ENCODE peak calls at places on chromosomes 5 and 9, in nine cellular contexts. One of them, this sample, is unnamed.

GRCh38 chr5:78293856-78294249 is 645 bp downstream of the AP3B1 start:
- DNase-seq in stimulated activated CD8-positive, alpha-beta memory T cell treated with anti-CD3 and anti-CD28 coated beads, Interleukin-2, amount 100 ng/mL, for 48 hours: no peak
- DNase-seq in M059J: peak; percentile 23
- DNase-seq in astrocyte of the hippocampus: no peak
- DNase-seq in aorta: no peak
- DNase-seq in ACHN: no peak
- DNase-seq in HFF-Myc: no peak
- DNase-seq in DMS153: no peak
- DNase-seq in GM10248: no peak
- DNase-seq in this sample: no peak

GRCh38 chr5:137888489-137888874 is 775 bp upstream of the PKD2L2 start:
- DNase-seq in stimulated activated CD8-positive, alpha-beta memory T cell treated with anti-CD3 and anti-CD28 coated beads, Interleukin-2, amount 100 ng/mL, for 48 hours: no peak
- DNase-seq in M059J: no peak
- DNase-seq in astrocyte of the hippocampus: no peak
- DNase-seq in aorta: no peak
- DNase-seq in ACHN: no peak
- DNase-seq in HFF-Myc: no peak
- DNase-seq in DMS153: no peak
- DNase-seq in GM10248: no peak
- DNase-seq in this sample: no peak

GRCh38 chr5:170254056-170254455 is 21.3 kb downstream of the C5orf58 start:
- DNase-seq in stimulated activated CD8-positive, alpha-beta memory T cell treated with anti-CD3 and anti-CD28 coated beads, Interleukin-2, amount 100 ng/mL, for 48 hours: no peak
- DNase-seq in M059J: peak; percentile 43
- DNase-seq in astrocyte of the hippocampus: no peak
- DNase-seq in aorta: no peak
- DNase-seq in ACHN: no peak
- DNase-seq in HFF-Myc: no peak
- DNase-seq in DMS153: no peak
- DNase-seq in GM10248: peak; percentile 60
- DNase-seq in this sample: no peak

GRCh38 chr5:170760126-170760525 is 23.4 kb upstream of the GABRP start:
- DNase-seq in stimulated activated CD8-positive, alpha-beta memory T cell treated with anti-CD3 and anti-CD28 coated beads, Interleukin-2, amount 100 ng/mL, for 48 hours: no peak
- DNase-seq in M059J: no peak
- DNase-seq in astrocyte of the hippocampus: no peak
- DNase-seq in aorta: no peak
- DNase-seq in ACHN: no peak
- DNase-seq in HFF-Myc: no peak
- DNase-seq in DMS153: no peak
- DNase-seq in GM10248: no peak
- DNase-seq in this sample: no peak

GRCh38 chr5:179797741-179798140 is 4.0 kb downstream of the LTC4S start:
- DNase-seq in stimulated activated CD8-positive, alpha-beta memory T cell treated with anti-CD3 and anti-CD28 coated beads, Interleukin-2, amount 100 ng/mL, for 48 hours: no peak
- DNase-seq in M059J: no peak
- DNase-seq in astrocyte of the hippocampus: no peak
- DNase-seq in aorta: no peak
- DNase-seq in ACHN: no peak
- DNase-seq in HFF-Myc: no peak
- DNase-seq in DMS153: no peak
- DNase-seq in GM10248: no peak
- DNase-seq in this sample: no peak

GRCh38 chr5:56607551-56607950 is 207.8 kb upstream of the MAP3K1 start:
- DNase-seq in stimulated activated CD8-positive, alpha-beta memory T cell treated with anti-CD3 and anti-CD28 coated beads, Interleukin-2, amount 100 ng/mL, for 48 hours: no peak
- DNase-seq in M059J: peak; percentile 67
- DNase-seq in astrocyte of the hippocampus: peak; percentile 89
- DNase-seq in aorta: no peak
- DNase-seq in ACHN: no peak
- DNase-seq in HFF-Myc: no peak
- DNase-seq in DMS153: no peak
- DNase-seq in GM10248: no peak
- DNase-seq in this sample: no peak

GRCh38 chr9:113934826-113935676 is 58.9 kb downstream of the ZNF618 start:
- DNase-seq in stimulated activated CD8-positive, alpha-beta memory T cell treated with anti-CD3 and anti-CD28 coated beads, Interleukin-2, amount 100 ng/mL, for 48 hours: no peak
- DNase-seq in M059J: no peak
- DNase-seq in astrocyte of the hippocampus: no peak
- DNase-seq in aorta: no peak
- DNase-seq in ACHN: no peak
- DNase-seq in HFF-Myc: no peak
- DNase-seq in DMS153: no peak
- DNase-seq in GM10248: no peak
- DNase-seq in this sample: no peak

GRCh38 chr5:181052526-181052927 is 12.5 kb downstream of the BTNL9 start:
- DNase-seq in stimulated activated CD8-positive, alpha-beta memory T cell treated with anti-CD3 and anti-CD28 coated beads, Interleukin-2, amount 100 ng/mL, for 48 hours: peak; percentile 15
- DNase-seq in M059J: no peak
- DNase-seq in astrocyte of the hippocampus: peak; percentile 16
- DNase-seq in aorta: no peak
- DNase-seq in ACHN: no peak
- DNase-seq in HFF-Myc: no peak
- DNase-seq in DMS153: no peak
- DNase-seq in GM10248: no peak
- DNase-seq in this sample: no peak

GRCh38 chr9:32551491-32552049 is 557 bp upstream of the SMIM27 start:
- DNase-seq in stimulated activated CD8-positive, alpha-beta memory T cell treated with anti-CD3 and anti-CD28 coated beads, Interleukin-2, amount 100 ng/mL, for 48 hours: peak; percentile 14
- DNase-seq in M059J: no peak
- DNase-seq in astrocyte of the hippocampus: no peak
- DNase-seq in aorta: peak; percentile 77
- DNase-seq in ACHN: peak; percentile 42
- DNase-seq in HFF-Myc: no peak
- DNase-seq in DMS153: no peak
- DNase-seq in GM10248: peak; percentile 29
- DNase-seq in this sample: no peak

GRCh38 chr9:78858266-78858665 is 561.3 kb downstream of the PSAT1 start:
- DNase-seq in stimulated activated CD8-positive, alpha-beta memory T cell treated with anti-CD3 and anti-CD28 coated beads, Interleukin-2, amount 100 ng/mL, for 48 hours: no peak
- DNase-seq in M059J: peak; percentile 90
- DNase-seq in astrocyte of the hippocampus: peak; percentile 52
- DNase-seq in aorta: no peak
- DNase-seq in ACHN: no peak
- DNase-seq in HFF-Myc: no peak
- DNase-seq in DMS153: no peak
- DNase-seq in GM10248: no peak
- DNase-seq in this sample: no peak

GRCh38 chr5:149298857-149299404 is 27.3 kb downstream of the AFAP1L1 start:
- DNase-seq in stimulated activated CD8-positive, alpha-beta memory T cell treated with anti-CD3 and anti-CD28 coated beads, Interleukin-2, amount 100 ng/mL, for 48 hours: no peak
- DNase-seq in M059J: no peak
- DNase-seq in astrocyte of the hippocampus: no peak
- DNase-seq in aorta: no peak
- DNase-seq in ACHN: no peak
- DNase-seq in HFF-Myc: no peak
- DNase-seq in DMS153: no peak
- DNase-seq in GM10248: no peak
- DNase-seq in this sample: no peak

GRCh38 chr5:112616812-112617547 is 120.7 kb upstream of the APC start:
- DNase-seq in stimulated activated CD8-positive, alpha-beta memory T cell treated with anti-CD3 and anti-CD28 coated beads, Interleukin-2, amount 100 ng/mL, for 48 hours: no peak
- DNase-seq in M059J: no peak
- DNase-seq in astrocyte of the hippocampus: no peak
- DNase-seq in aorta: no peak
- DNase-seq in ACHN: no peak
- DNase-seq in HFF-Myc: no peak
- DNase-seq in DMS153: no peak
- DNase-seq in GM10248: no peak
- DNase-seq in this sample: no peak

GRCh38 chr9:137478613-137479314 is 19.6 kb upstream of the NSMF start:
- DNase-seq in stimulated activated CD8-positive, alpha-beta memory T cell treated with anti-CD3 and anti-CD28 coated beads, Interleukin-2, amount 100 ng/mL, for 48 hours: no peak
- DNase-seq in M059J: no peak
- DNase-seq in astrocyte of the hippocampus: no peak
- DNase-seq in aorta: peak; percentile 76
- DNase-seq in ACHN: no peak
- DNase-seq in HFF-Myc: no peak
- DNase-seq in DMS153: peak; percentile 59
- DNase-seq in GM10248: no peak
- DNase-seq in this sample: no peak

GRCh38 chr9:87497604-87498045 is at the start of gene DAPK1:
- DNase-seq in stimulated activated CD8-positive, alpha-beta memory T cell treated with anti-CD3 and anti-CD28 coated beads, Interleukin-2, amount 100 ng/mL, for 48 hours: no peak
- DNase-seq in M059J: peak; percentile 66
- DNase-seq in astrocyte of the hippocampus: peak; percentile 85
- DNase-seq in aorta: peak; percentile 87
- DNase-seq in ACHN: peak; percentile 62
- DNase-seq in HFF-Myc: no peak
- DNase-seq in DMS153: no peak
- DNase-seq in GM10248: peak; percentile 84
- DNase-seq in this sample: peak; percentile 27

GRCh38 chr5:54009357-54009756 is 301.0 kb downstream of the ARL15 start:
- DNase-seq in stimulated activated CD8-positive, alpha-beta memory T cell treated with anti-CD3 and anti-CD28 coated beads, Interleukin-2, amount 100 ng/mL, for 48 hours: no peak
- DNase-seq in M059J: no peak
- DNase-seq in astrocyte of the hippocampus: no peak
- DNase-seq in aorta: no peak
- DNase-seq in ACHN: no peak
- DNase-seq in HFF-Myc: no peak
- DNase-seq in DMS153: no peak
- DNase-seq in GM10248: no peak
- DNase-seq in this sample: no peak

GRCh38 chr5:167030500-167031120 is 1260.8 kb upstream of the WWC1 start:
- DNase-seq in stimulated activated CD8-positive, alpha-beta memory T cell treated with anti-CD3 and anti-CD28 coated beads, Interleukin-2, amount 100 ng/mL, for 48 hours: no peak
- DNase-seq in M059J: peak; percentile 12
- DNase-seq in astrocyte of the hippocampus: no peak
- DNase-seq in aorta: no peak
- DNase-seq in ACHN: peak; percentile 24
- DNase-seq in HFF-Myc: no peak
- DNase-seq in DMS153: no peak
- DNase-seq in GM10248: peak; percentile 6
- DNase-seq in this sample: no peak

GRCh38 chr9:396397-396796 is 181.7 kb downstream of the DOCK8 start:
- DNase-seq in stimulated activated CD8-positive, alpha-beta memory T cell treated with anti-CD3 and anti-CD28 coated beads, Interleukin-2, amount 100 ng/mL, for 48 hours: no peak
- DNase-seq in M059J: no peak
- DNase-seq in astrocyte of the hippocampus: no peak
- DNase-seq in aorta: no peak
- DNase-seq in ACHN: no peak
- DNase-seq in HFF-Myc: no peak
- DNase-seq in DMS153: no peak
- DNase-seq in GM10248: no peak
- DNase-seq in this sample: no peak

GRCh38 chr5:10892135-10892910 is 131.3 kb upstream of the DAP start:
- DNase-seq in stimulated activated CD8-positive, alpha-beta memory T cell treated with anti-CD3 and anti-CD28 coated beads, Interleukin-2, amount 100 ng/mL, for 48 hours: no peak
- DNase-seq in M059J: peak; percentile 62
- DNase-seq in astrocyte of the hippocampus: no peak
- DNase-seq in aorta: no peak
- DNase-seq in ACHN: no peak
- DNase-seq in HFF-Myc: no peak
- DNase-seq in DMS153: no peak
- DNase-seq in GM10248: no peak
- DNase-seq in this sample: no peak

GRCh38 chr5:65478336-65478735 is 3.4 kb downstream of the ADAMTS6 start:
- DNase-seq in stimulated activated CD8-positive, alpha-beta memory T cell treated with anti-CD3 and anti-CD28 coated beads, Interleukin-2, amount 100 ng/mL, for 48 hours: no peak
- DNase-seq in M059J: no peak
- DNase-seq in astrocyte of the hippocampus: no peak
- DNase-seq in aorta: no peak
- DNase-seq in ACHN: no peak
- DNase-seq in HFF-Myc: no peak
- DNase-seq in DMS153: no peak
- DNase-seq in GM10248: no peak
- DNase-seq in this sample: no peak

GRCh38 chr5:60148356-60148755 is 254.8 kb upstream of the PDE4D start:
- DNase-seq in stimulated activated CD8-positive, alpha-beta memory T cell treated with anti-CD3 and anti-CD28 coated beads, Interleukin-2, amount 100 ng/mL, for 48 hours: no peak
- DNase-seq in M059J: peak; percentile 52
- DNase-seq in astrocyte of the hippocampus: peak; percentile 37
- DNase-seq in aorta: no peak
- DNase-seq in ACHN: no peak
- DNase-seq in HFF-Myc: no peak
- DNase-seq in DMS153: no peak
- DNase-seq in GM10248: no peak
- DNase-seq in this sample: no peak

GRCh38 chr9:8287970-8288369 is 488.4 kb upstream of the DMAC1 start:
- DNase-seq in stimulated activated CD8-positive, alpha-beta memory T cell treated with anti-CD3 and anti-CD28 coated beads, Interleukin-2, amount 100 ng/mL, for 48 hours: no peak
- DNase-seq in M059J: no peak
- DNase-seq in astrocyte of the hippocampus: no peak
- DNase-seq in aorta: no peak
- DNase-seq in ACHN: no peak
- DNase-seq in HFF-Myc: no peak
- DNase-seq in DMS153: no peak
- DNase-seq in GM10248: no peak
- DNase-seq in this sample: no peak

GRCh38 chr9:124254261-124254682 is 3.5 kb upstream of the NEK6 start:
- DNase-seq in stimulated activated CD8-positive, alpha-beta memory T cell treated with anti-CD3 and anti-CD28 coated beads, Interleukin-2, amount 100 ng/mL, for 48 hours: no peak
- DNase-seq in M059J: no peak
- DNase-seq in astrocyte of the hippocampus: no peak
- DNase-seq in aorta: peak; percentile 46
- DNase-seq in ACHN: no peak
- DNase-seq in HFF-Myc: no peak
- DNase-seq in DMS153: no peak
- DNase-seq in GM10248: peak; percentile 76
- DNase-seq in this sample: no peak

GRCh38 chr5:179323026-179323571 is 22.2 kb downstream of the ADAMTS2 start:
- DNase-seq in stimulated activated CD8-positive, alpha-beta memory T cell treated with anti-CD3 and anti-CD28 coated beads, Interleukin-2, amount 100 ng/mL, for 48 hours: no peak
- DNase-seq in M059J: no peak
- DNase-seq in astrocyte of the hippocampus: no peak
- DNase-seq in aorta: peak; percentile 67
- DNase-seq in ACHN: no peak
- DNase-seq in HFF-Myc: no peak
- DNase-seq in DMS153: no peak
- DNase-seq in GM10248: no peak
- DNase-seq in this sample: no peak